ENCODE peak calls at places on chromosomes 3 and 15, in four cellular contexts. T is heart right ventricle, M is fibroblast of mammary gland, C is RWPE2. Z is an unnamed sample.

GRCh38 chr15:67021455-67021854 is 43.9 kb upstream of the SMAD3 start:
- DNase-seq in T (no peak), M (no peak), C (no peak), Z (no peak)

GRCh38 chr15:57872281-57873010 is 165.9 kb downstream of the POLR2M start:
- DNase-seq in T (no peak), M (no peak), C (no peak), Z (no peak)

GRCh38 chr15:85168642-85169173 is 187.1 kb downstream of the PDE8A start:
- DNase-seq in T (no peak), M (peak), C (no peak), Z (peak)

GRCh38 chr15:99424978-99425665 is 140.7 kb upstream of the MEF2A start:
- DNase-seq in T (peak), M (peak), C (peak), Z (no peak)

GRCh38 chr3:127855246-127855645 is 32.9 kb upstream of the MGLL start:
- DNase-seq in T (no peak), M (no peak), C (no peak), Z (no peak)

GRCh38 chr3:194327414-194328079 is 23.6 kb downstream of the CPN2 start:
- DNase-seq in T (no peak), M (no peak), C (no peak), Z (no peak)

GRCh38 chr3:31226331-31226730 is 306.4 kb upstream of the STT3B start:
- DNase-seq in T (no peak), M (no peak), C (no peak), Z (peak)

GRCh38 chr3:124352143-124352528 is 360.2 kb upstream of the ROPN1 start:
- DNase-seq in T (no peak), M (no peak), C (no peak), Z (no peak)

GRCh38 chr3:138438896-138439295 is 4.5 kb downstream of the ESYT3 start:
- DNase-seq in T (no peak), M (no peak), C (no peak), Z (no peak)

GRCh38 chr15:57785959-57786358 is 79.4 kb downstream of the POLR2M start:
- DNase-seq in T (no peak), M (no peak), C (no peak), Z (no peak)

GRCh38 chr3:5194801-5195509 is 7.4 kb downstream of the EDEM1 start:
- DNase-seq in T (no peak), M (peak), C (no peak), Z (no peak)

GRCh38 chr3:120469440-120470415 is 18.9 kb upstream of the FSTL1 start:
- DNase-seq in T (peak), M (no peak), C (no peak), Z (no peak)

GRCh38 chr3:142087676-142088075 is 61.7 kb downstream of the TFDP2 start:
- DNase-seq in T (no peak), M (peak), C (no peak), Z (no peak)

GRCh38 chr3:182212479-182213076 is 500.9 kb downstream of the SOX2 start:
- DNase-seq in T (no peak), M (peak), C (peak), Z (no peak)

GRCh38 chr3:142706308-142707127 is 17.3 kb upstream of the TRPC1 start:
- DNase-seq in T (no peak), M (no peak), C (no peak), Z (no peak)

GRCh38 chr3:188037116-188037718 is 116.7 kb upstream of the LPP start:
- DNase-seq in T (no peak), M (peak), C (no peak), Z (no peak)

GRCh38 chr3:161406594-161407555 is 35.6 kb upstream of the SPTSSB start:
- DNase-seq in T (no peak), M (no peak), C (no peak), Z (peak)

GRCh38 chr15:40289140-40289775 is 6.4 kb upstream of the ANKRD63 start:
- DNase-seq in T (no peak), M (no peak), C (no peak), Z (no peak)

GRCh38 chr3:12439161-12439560 is 45.1 kb upstream of the TSEN2 start:
- DNase-seq in T (no peak), M (no peak), C (no peak), Z (no peak)

GRCh38 chr3:8371955-8372600 is 129.5 kb upstream of the LMCD1 start:
- DNase-seq in T (no peak), M (no peak), C (no peak), Z (no peak)

GRCh38 chr3:194974468-194975135 is 288.9 kb downstream of the FAM43A start:
- DNase-seq in T (no peak), M (no peak), C (no peak), Z (no peak)

GRCh38 chr3:161266731-161267150 is 45.6 kb downstream of the NMD3 start:
- DNase-seq in T (no peak), M (peak), C (no peak), Z (no peak)

GRCh38 chr3:127819656-127820055 is 2.7 kb downstream of the MGLL start:
- DNase-seq in T (no peak), M (no peak), C (no peak), Z (no peak)

GRCh38 chr15:63146684-63147083 is 10.6 kb downstream of the RPS27L start:
- DNase-seq in T (no peak), M (peak), C (no peak), Z (no peak)

GRCh38 chr15:76904461-76905012 is 603 bp downstream of the SCAPER start:
- DNase-seq in T (peak), M (peak), C (no peak), Z (peak)

GRCh38 chr3:160564205-160564922 is 1.0 kb downstream of the KPNA4 start:
- DNase-seq in T (no peak), M (no peak), C (no peak), Z (peak)

GRCh38 chr15:37053070-37053653 is 47.2 kb downstream of the MEIS2 start:
- DNase-seq in T (no peak), M (peak), C (no peak), Z (no peak)

GRCh38 chr3:46422617-46423016 is 15.6 kb downstream of the CCRL2 start:
- DNase-seq in T (no peak), M (no peak), C (peak), Z (no peak)

GRCh38 chr15:62428851-62429250 is 263.8 kb upstream of the C2CD4B start:
- DNase-seq in T (no peak), M (no peak), C (no peak), Z (no peak)

GRCh38 chr3:117885046-117885445 is 1149.6 kb downstream of the IGSF11 start:
- DNase-seq in T (no peak), M (no peak), C (no peak), Z (peak)

GRCh38 chr15:42457445-42458442 is 33.2 kb downstream of the ZNF106 start:
- DNase-seq in T (peak), M (peak), C (no peak), Z (no peak)
- H3K4me3 ChIP-seq in T (peak), M (peak), C (no peak), Z (no peak)

DNA sequence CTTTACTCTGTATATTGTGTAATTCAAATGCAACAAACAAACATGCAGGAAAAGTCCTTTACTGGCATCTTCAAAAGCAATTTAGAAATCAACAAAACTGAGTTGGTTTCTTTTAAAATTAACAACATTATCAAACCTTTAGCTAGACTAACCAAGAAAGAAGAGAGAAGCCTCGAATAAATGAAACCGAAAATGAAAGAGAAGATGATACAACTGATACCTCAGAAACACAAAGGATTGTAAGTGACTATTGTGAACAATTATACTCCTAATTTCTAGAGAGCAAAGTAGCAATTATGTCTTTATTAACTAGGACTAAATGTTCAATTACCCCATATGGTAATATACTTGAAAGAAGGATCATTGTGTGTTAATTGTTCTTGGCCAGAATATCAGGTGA is 49.2 kb upstream of the P3H2 start:
- DNase-seq in T (no peak), M (no peak), C (no peak), Z (no peak)
- H3K4me3 ChIP-seq in T (peak), M (no peak), C (peak), Z (no peak)

GRCh38 chr15:65394280-65394789 is 16.5 kb upstream of the IGDCC3 start:
- DNase-seq in T (no peak), M (no peak), C (no peak), Z (no peak)

GRCh38 chr15:65391732-65392131 is 13.9 kb upstream of the IGDCC3 start:
- DNase-seq in T (no peak), M (no peak), C (no peak), Z (no peak)

GRCh38 chr15:65392368-65392767 is 14.6 kb upstream of the IGDCC3 start:
- DNase-seq in T (no peak), M (no peak), C (no peak), Z (no peak)

GRCh38 chr15:65393557-65393956 is 15.8 kb upstream of the IGDCC3 start:
- DNase-seq in T (no peak), M (no peak), C (no peak), Z (no peak)

GRCh38 chr15:65393091-65393490 is 15.3 kb upstream of the IGDCC3 start:
- DNase-seq in T (no peak), M (no peak), C (no peak), Z (no peak)
- H3K4me3 ChIP-seq in T (no peak), M (no peak), C (no peak), Z (no peak)

GRCh38 chr15:78831229-78832207 is 20.3 kb upstream of the ADAMTS7 start:
- DNase-seq in T (no peak), M (no peak), C (no peak), Z (no peak)
- H3K4me3 ChIP-seq in T (peak), M (no peak), C (no peak), Z (no peak)

GRCh38 chr3:49253512-49253911 is 23.5 kb downstream of the C3orf62 start:
- DNase-seq in T (no peak), M (no peak), C (no peak), Z (no peak)

GRCh38 chr3:49244589-49245205 is 32.3 kb downstream of the C3orf62 start:
- DNase-seq in T (no peak), M (no peak), C (peak), Z (no peak)

GRCh38 chr3:49248828-49249227 is 28.2 kb downstream of the C3orf62 start:
- DNase-seq in T (no peak), M (peak), C (no peak), Z (no peak)
- H3K4me3 ChIP-seq in T (no peak), M (no peak), C (no peak), Z (no peak)

Z was measured in Jurkat, Clone E6-1.